ENCODE peak calls at places on chromosome 1, in four cellular contexts. E is NCI-H2081, B is astrocyte of the hippocampus, P is anterior cingulate cortex. N is an unnamed sample.

GRCh38 chr1:12359734-12360133 is 129.9 kb downstream of the VPS13D start:
- DNase-seq in B (peak), P (no peak), E (no peak), N (no peak)

GRCh38 chr1:1435094-1435903 is at the start of gene VWA1:
- DNase-seq in P (no peak), B (peak), E (peak), N (peak)

GRCh38 chr1:16980473-16981268 is at the start of gene MFAP2:
- DNase-seq in E (no peak), B (peak), P (no peak), N (peak)

GRCh38 chr1:201622353-201622752 is 83.4 kb downstream of the NAV1 start:
- DNase-seq in E (no peak), B (no peak), P (no peak), N (no peak)

GRCh38 chr1:22108343-22109135 is 34.4 kb downstream of the WNT4 start:
- DNase-seq in E (no peak), B (no peak), P (no peak), N (no peak)

GRCh38 chr1:19412654-19413053 is 72.7 kb downstream of the CAPZB start:
- DNase-seq in P (no peak), B (no peak), E (no peak), N (no peak)

GRCh38 chr1:210104103-210104502 is 128.5 kb upstream of the SERTAD4 start:
- DNase-seq in E (no peak), P (no peak), B (no peak), N (no peak)

GRCh38 chr1:54564312-54565112 is 16.5 kb downstream of the ACOT11 start:
- DNase-seq in B (no peak), P (no peak), E (no peak), N (no peak)

GRCh38 chr1:204637985-204638356 is 47.6 kb downstream of the LRRN2 start:
- DNase-seq in P (no peak), B (peak), E (peak), N (no peak)

GRCh38 chr1:97942161-97943123 is 21.6 kb upstream of the DPYD start:
- DNase-seq in P (no peak), E (no peak), B (no peak), N (no peak)

GRCh38 chr1:193489191-193489590 is 302.8 kb upstream of the B3GALT2 start:
- DNase-seq in B (no peak), P (no peak), E (no peak), N (no peak)

GRCh38 chr1:157156058-157156541 is 17.9 kb upstream of the ETV3 start:
- DNase-seq in E (peak), B (peak), P (peak), N (peak)

GRCh38 chr1:203271962-203272632 is 33.2 kb upstream of the BTG2 start:
- DNase-seq in P (no peak), B (no peak), E (no peak), N (no peak)